ENCODE peak calls at places on chromosomes 16 and 17, in nine cellular contexts. J is GM23338, K is GM23248, L is HCT116, W is endothelial cell of umbilical vein, S is fibroblast of lung, C is hepatocyte, N is astrocyte, Y is mammary epithelial cell. O is an unnamed sample.

GRCh38 chr16:56814537-56815432 is 50.2 kb upstream of the SLC12A3 start:
- DNase-seq in J (no peak), K (no peak), L (no peak), W (peak), S (peak), C (no peak), N (peak), Y (no peak), O (no peak)

GRCh38 chr17:34408439-34408838 is 45.4 kb upstream of the CCL1 start:
- DNase-seq in J (no peak), K (no peak), L (no peak), W (no peak), S (no peak), C (no peak), N (no peak), Y (no peak), O (no peak)

GRCh38 chr16:16025214-16025968 is 76.0 kb downstream of the ABCC1 start:
- DNase-seq in J (no peak), K (peak), L (no peak), W (peak), S (peak), C (no peak), N (peak), Y (peak), O (peak)

GRCh38 chr16:69105501-69106361 is at the start of gene HAS3:
- DNase-seq in J (peak), K (peak), L (peak), W (peak), S (peak), C (peak), N (peak), Y (peak), O (peak)

GRCh38 chr16:4404247-4404966 is 12.0 kb downstream of the CORO7 start:
- DNase-seq in J (peak), K (peak), L (no peak), W (peak), S (no peak), C (peak), N (no peak), Y (no peak), O (peak)

GRCh38 chr17:46783031-46783593 is 35.4 kb downstream of the WNT3 start:
- DNase-seq in J (no peak), K (no peak), L (no peak), W (no peak), S (no peak), C (peak), N (no peak), Y (no peak), O (peak)

GRCh38 chr17:32127156-32127897 is 15.0 kb upstream of the RHOT1 start:
- DNase-seq in J (peak), K (peak), L (no peak), W (peak), S (peak), C (peak), N (peak), Y (peak), O (peak)

GRCh38 chr16:88010971-88011483 is 59.8 kb downstream of the BANP start:
- DNase-seq in J (no peak), K (no peak), L (no peak), W (no peak), S (no peak), C (no peak), N (no peak), Y (no peak), O (no peak)

GRCh38 chr17:61157246-61157887 is 242.3 kb upstream of the TBX2 start:
- DNase-seq in J (no peak), K (peak), L (no peak), W (no peak), S (peak), C (peak), N (peak), Y (no peak), O (no peak)

GRCh38 chr17:48593840-48594411 is 347 bp upstream of the HOXB5 start:
- DNase-seq in J (peak), K (peak), L (no peak), W (peak), S (peak), C (peak), N (peak), Y (peak), O (peak)

GRCh38 chr17:56754523-56755208 is 79.1 kb downstream of the C17orf67 start:
- DNase-seq in J (peak), K (peak), L (no peak), W (peak), S (peak), C (peak), N (no peak), Y (no peak), O (peak)

GRCh38 chr17:73308017-73308823 is 3.6 kb downstream of the CDC42EP4 start:
- DNase-seq in J (no peak), K (peak), L (peak), W (peak), S (peak), C (peak), N (peak), Y (peak), O (peak)

GRCh38 chr17:72423286-72423589 is 302.4 kb downstream of the SOX9 start:
- DNase-seq in J (no peak), K (no peak), L (no peak), W (no peak), S (no peak), C (no peak), N (no peak), Y (no peak), O (no peak)

GRCh38 chr17:47928415-47928814 is 13.0 kb upstream of the PNPO start:
- DNase-seq in J (no peak), K (no peak), L (no peak), W (no peak), S (no peak), C (no peak), N (no peak), Y (no peak), O (no peak)

GRCh38 chr16:2476345-2476720 is 1.4 kb downstream of the TBC1D24 start:
- DNase-seq in J (no peak), K (no peak), L (no peak), W (no peak), S (no peak), C (no peak), N (no peak), Y (no peak), O (no peak)

GRCh38 chr17:7177210-7177953 is 1.8 kb downstream of the ASGR1 start:
- DNase-seq in J (peak), K (peak), L (no peak), W (peak), S (peak), C (peak), N (peak), Y (peak), O (peak)

GRCh38 chr16:88560722-88561484 is 9.3 kb upstream of the ZC3H18 start:
- DNase-seq in J (peak), K (peak), L (no peak), W (no peak), S (peak), C (peak), N (peak), Y (peak), O (peak)

GRCh38 chr16:68752602-68753001 is 15.5 kb downstream of the CDH1 start:
- DNase-seq in J (no peak), K (no peak), L (no peak), W (no peak), S (no peak), C (peak), N (no peak), Y (no peak), O (no peak)

GRCh38 chr16:31132303-31132978 is 3.1 kb downstream of the PRSS8 start:
- DNase-seq in J (no peak), K (no peak), L (no peak), W (no peak), S (no peak), C (peak), N (no peak), Y (no peak), O (no peak)

GRCh38 chr17:55784666-55785065 is 33.8 kb downstream of the PCTP start:
- DNase-seq in J (no peak), K (no peak), L (no peak), W (no peak), S (no peak), C (no peak), N (no peak), Y (no peak), O (no peak)

GRCh38 chr17:44219126-44219635 is 294 bp downstream of the UBTF start:
- DNase-seq in J (peak), K (peak), L (no peak), W (peak), S (peak), C (peak), N (no peak), Y (peak), O (peak)

GRCh38 chr16:30660424-30661251 is 2.4 kb downstream of the FBRS start:
- DNase-seq in J (no peak), K (peak), L (no peak), W (peak), S (peak), C (peak), N (peak), Y (peak), O (no peak)

GRCh38 chr17:37885136-37885535 is 39.1 kb upstream of the TBC1D3K start:
- DNase-seq in J (no peak), K (no peak), L (no peak), W (no peak), S (no peak), C (no peak), N (no peak), Y (no peak), O (no peak)

GRCh38 chr16:58264961-58265479 is 29.8 kb downstream of the PRSS54 start:
- DNase-seq in J (no peak), K (peak), L (no peak), W (peak), S (peak), C (peak), N (peak), Y (peak), O (peak)
- H3K4me2 ChIP-seq in J (no peak), K (no peak), L (peak), W (no peak), S (no peak), C (no peak), N (no peak), Y (no peak), O (no peak)

GRCh38 chr16:11672206-11673090 is 4.2 kb downstream of the SNN start:
- DNase-seq in J (no peak), K (no peak), L (no peak), W (no peak), S (no peak), C (no peak), N (no peak), Y (no peak), O (no peak)
- H3K4me3 ChIP-seq in J (no peak), K (no peak), L (no peak), W (no peak), S (no peak), C (no peak), N (no peak), Y (no peak), O (no peak)

DNA sequence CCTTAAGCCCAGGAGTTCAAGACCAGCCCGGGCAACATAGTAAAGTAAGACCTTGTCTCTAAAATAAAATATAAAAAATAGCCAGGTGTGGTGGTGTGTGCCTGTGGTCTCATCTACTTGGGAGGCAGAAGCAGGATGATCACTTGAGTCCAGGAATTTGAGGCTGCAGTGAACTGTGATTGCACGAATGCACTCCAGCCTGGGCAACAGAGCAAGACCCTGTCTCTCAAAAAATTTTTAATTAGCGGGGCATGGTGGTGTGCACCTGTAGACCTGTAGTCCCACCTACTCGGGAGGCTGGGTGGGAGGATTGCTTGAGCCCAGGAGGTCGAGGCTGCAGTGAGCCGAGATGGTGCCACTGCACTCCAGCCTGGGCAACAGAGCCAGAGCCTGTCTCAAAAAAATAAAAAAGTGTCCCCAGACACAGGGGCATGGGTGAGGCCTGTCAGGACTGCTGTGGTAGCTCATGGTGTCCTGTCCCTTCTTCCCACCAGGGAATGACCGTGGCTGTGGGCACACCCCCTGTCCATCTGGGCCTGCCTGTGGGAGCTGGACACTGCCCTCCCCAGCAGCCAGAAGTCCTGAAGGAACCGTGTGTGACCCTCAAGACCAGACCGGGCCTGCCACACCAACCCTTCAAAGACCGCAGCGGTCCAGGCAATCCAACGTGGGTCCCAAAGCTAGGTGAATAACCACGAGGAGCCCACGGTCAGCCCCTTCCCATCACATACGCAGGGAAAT is 30.8 kb upstream of the GAA start:
- DNase-seq in J (no peak), K (peak), L (no peak), W (no peak), S (no peak), C (no peak), N (no peak), Y (no peak), O (no peak)
- H3K4me2 ChIP-seq in J (no peak), K (peak), L (no peak), W (peak), S (peak), C (no peak), N (peak), Y (peak), O (peak)

DNA sequence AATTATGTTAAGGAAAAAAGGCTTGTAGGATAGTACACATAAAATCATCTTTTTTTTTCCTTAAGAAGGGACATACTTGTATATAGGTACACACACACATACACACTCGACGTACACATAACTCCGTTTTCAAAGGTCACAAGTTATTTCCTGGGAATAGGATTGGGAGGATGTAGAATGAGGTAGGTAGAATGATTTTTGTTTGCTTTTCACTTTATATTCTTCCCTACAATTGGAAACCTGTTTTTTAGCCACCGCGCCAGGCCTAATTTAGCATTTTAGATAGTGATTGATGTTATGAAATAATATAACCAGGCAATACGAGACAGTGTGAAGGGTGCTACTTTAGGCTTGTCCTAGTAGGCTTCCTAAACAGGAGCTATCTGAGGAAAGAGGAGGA is 1.8 kb upstream of the HAPSTR1 start:
- DNase-seq in J (no peak), K (no peak), L (no peak), W (no peak), S (no peak), C (no peak), N (no peak), Y (no peak), O (no peak)
- H3K4me3 ChIP-seq in J (peak), K (no peak), L (peak), W (no peak), S (no peak), C (no peak), N (peak), Y (no peak), O (no peak)

GRCh38 chr16:53714080-53715050 is 10.4 kb downstream of the FTO start:
- DNase-seq in J (peak), K (peak), L (no peak), W (no peak), S (no peak), C (no peak), N (no peak), Y (no peak), O (no peak)
- H3K4me2 ChIP-seq in J (peak), K (peak), L (no peak), W (no peak), S (no peak), C (peak), N (no peak), Y (no peak), O (no peak)

GRCh38 chr16:8590161-8590688 is at the start of gene TMEM114:
- DNase-seq in J (peak), K (no peak), L (no peak), W (no peak), S (no peak), C (no peak), N (no peak), Y (no peak), O (no peak)
- H3K4me3 ChIP-seq in J (peak), K (no peak), L (no peak), W (no peak), S (no peak), C (no peak), N (no peak), Y (no peak), O (no peak)